ENCODE peak calls at places on chromosomes 7 and 10, in nine cellular contexts. One of them, this sample, is unnamed.

GRCh38 chr7:49597805-49598204 is 175.6 kb upstream of the VWC2 start:
- DNase-seq in H54: no peak
- DNase-seq in HAP-1: no peak
- DNase-seq in A549: no peak
- DNase-seq in NCI-H69: no peak
- DNase-seq in thyroid gland: no peak
- DNase-seq in lung: no peak
- DNase-seq in activated T-cell treated with anti-CD3 and anti-CD28 coated beads for 1 hour: no peak
- DNase-seq in EH: no peak
- DNase-seq in this sample: no peak

GRCh38 chr7:69932034-69932628 is 333.9 kb downstream of the AUTS2 start:
- DNase-seq in H54: no peak
- DNase-seq in HAP-1: peak
- DNase-seq in A549: peak
- DNase-seq in NCI-H69: peak
- DNase-seq in thyroid gland: peak
- DNase-seq in lung: no peak
- DNase-seq in activated T-cell treated with anti-CD3 and anti-CD28 coated beads for 1 hour: no peak
- DNase-seq in EH: peak
- DNase-seq in this sample: peak

GRCh38 chr10:7950981-7951847 is 103.3 kb upstream of the GATA3 start:
- DNase-seq in H54: no peak
- DNase-seq in HAP-1: no peak
- DNase-seq in A549: no peak
- DNase-seq in NCI-H69: no peak
- DNase-seq in thyroid gland: no peak
- DNase-seq in lung: no peak
- DNase-seq in activated T-cell treated with anti-CD3 and anti-CD28 coated beads for 1 hour: no peak
- DNase-seq in EH: peak
- DNase-seq in this sample: no peak

GRCh38 chr7:103810112-103810744 is 179.2 kb downstream of the RELN start:
- DNase-seq in H54: no peak
- DNase-seq in HAP-1: no peak
- DNase-seq in A549: no peak
- DNase-seq in NCI-H69: peak
- DNase-seq in thyroid gland: no peak
- DNase-seq in lung: no peak
- DNase-seq in activated T-cell treated with anti-CD3 and anti-CD28 coated beads for 1 hour: no peak
- DNase-seq in EH: peak
- DNase-seq in this sample: no peak

GRCh38 chr7:137313196-137313595 is 30.3 kb downstream of the PTN start:
- DNase-seq in H54: no peak
- DNase-seq in HAP-1: no peak
- DNase-seq in A549: no peak
- DNase-seq in NCI-H69: no peak
- DNase-seq in thyroid gland: no peak
- DNase-seq in lung: no peak
- DNase-seq in activated T-cell treated with anti-CD3 and anti-CD28 coated beads for 1 hour: no peak
- DNase-seq in EH: peak
- DNase-seq in this sample: no peak

GRCh38 chr10:3427846-3428442 is 255.4 kb upstream of the PITRM1 start:
- DNase-seq in H54: no peak
- DNase-seq in HAP-1: no peak
- DNase-seq in A549: no peak
- DNase-seq in NCI-H69: no peak
- DNase-seq in thyroid gland: no peak
- DNase-seq in lung: no peak
- DNase-seq in activated T-cell treated with anti-CD3 and anti-CD28 coated beads for 1 hour: no peak
- DNase-seq in EH: no peak
- DNase-seq in this sample: no peak

GRCh38 chr10:2981361-2981801 is 86.0 kb upstream of the PFKP start:
- DNase-seq in H54: peak
- DNase-seq in HAP-1: no peak
- DNase-seq in A549: no peak
- DNase-seq in NCI-H69: peak
- DNase-seq in thyroid gland: peak
- DNase-seq in lung: no peak
- DNase-seq in activated T-cell treated with anti-CD3 and anti-CD28 coated beads for 1 hour: no peak
- DNase-seq in EH: peak
- DNase-seq in this sample: no peak

GRCh38 chr7:155863721-155864151 is 51.5 kb upstream of the SHH start:
- DNase-seq in H54: no peak
- DNase-seq in HAP-1: no peak
- DNase-seq in A549: no peak
- DNase-seq in NCI-H69: no peak
- DNase-seq in thyroid gland: no peak
- DNase-seq in lung: no peak
- DNase-seq in activated T-cell treated with anti-CD3 and anti-CD28 coated beads for 1 hour: no peak
- DNase-seq in EH: no peak
- DNase-seq in this sample: no peak

GRCh38 chr7:135917721-135918120 is 59.4 kb downstream of the MTPN start:
- DNase-seq in H54: no peak
- DNase-seq in HAP-1: no peak
- DNase-seq in A549: no peak
- DNase-seq in NCI-H69: no peak
- DNase-seq in thyroid gland: no peak
- DNase-seq in lung: no peak
- DNase-seq in activated T-cell treated with anti-CD3 and anti-CD28 coated beads for 1 hour: no peak
- DNase-seq in EH: no peak
- DNase-seq in this sample: no peak

GRCh38 chr7:158407581-158408331 is 179.9 kb downstream of the PTPRN2 start:
- DNase-seq in H54: no peak
- DNase-seq in HAP-1: no peak
- DNase-seq in A549: peak
- DNase-seq in NCI-H69: peak
- DNase-seq in thyroid gland: no peak
- DNase-seq in lung: no peak
- DNase-seq in activated T-cell treated with anti-CD3 and anti-CD28 coated beads for 1 hour: no peak
- DNase-seq in EH: peak
- DNase-seq in this sample: peak

GRCh38 chr7:143494622-143495021 is 16.9 kb downstream of the TAS2R41 start:
- DNase-seq in H54: no peak
- DNase-seq in HAP-1: no peak
- DNase-seq in A549: peak
- DNase-seq in NCI-H69: no peak
- DNase-seq in thyroid gland: no peak
- DNase-seq in lung: no peak
- DNase-seq in activated T-cell treated with anti-CD3 and anti-CD28 coated beads for 1 hour: no peak
- DNase-seq in EH: peak
- DNase-seq in this sample: no peak

GRCh38 chr10:72846225-72846624 is 47.3 kb upstream of the OIT3 start:
- DNase-seq in H54: peak
- DNase-seq in HAP-1: no peak
- DNase-seq in A549: peak
- DNase-seq in NCI-H69: no peak
- DNase-seq in thyroid gland: no peak
- DNase-seq in lung: no peak
- DNase-seq in activated T-cell treated with anti-CD3 and anti-CD28 coated beads for 1 hour: no peak
- DNase-seq in EH: peak
- DNase-seq in this sample: no peak

GRCh38 chr7:50584793-50585399 is 19.7 kb upstream of the DDC start:
- DNase-seq in H54: no peak
- DNase-seq in HAP-1: no peak
- DNase-seq in A549: no peak
- DNase-seq in NCI-H69: no peak
- DNase-seq in thyroid gland: no peak
- DNase-seq in lung: no peak
- DNase-seq in activated T-cell treated with anti-CD3 and anti-CD28 coated beads for 1 hour: no peak
- DNase-seq in EH: no peak
- DNase-seq in this sample: no peak

GRCh38 chr10:101292194-101293006 is 61.6 kb upstream of the BTRC start:
- DNase-seq in H54: no peak
- DNase-seq in HAP-1: peak
- DNase-seq in A549: no peak
- DNase-seq in NCI-H69: peak
- DNase-seq in thyroid gland: peak
- DNase-seq in lung: no peak
- DNase-seq in activated T-cell treated with anti-CD3 and anti-CD28 coated beads for 1 hour: no peak
- DNase-seq in EH: no peak
- DNase-seq in this sample: no peak

GRCh38 chr7:69218634-69219033 is 379.6 kb upstream of the AUTS2 start:
- DNase-seq in H54: no peak
- DNase-seq in HAP-1: no peak
- DNase-seq in A549: no peak
- DNase-seq in NCI-H69: no peak
- DNase-seq in thyroid gland: no peak
- DNase-seq in lung: no peak
- DNase-seq in activated T-cell treated with anti-CD3 and anti-CD28 coated beads for 1 hour: no peak
- DNase-seq in EH: no peak
- DNase-seq in this sample: no peak

GRCh38 chr10:91978585-91978984 is 55.0 kb downstream of the BTAF1 start:
- DNase-seq in H54: no peak
- DNase-seq in HAP-1: no peak
- DNase-seq in A549: no peak
- DNase-seq in NCI-H69: no peak
- DNase-seq in thyroid gland: no peak
- DNase-seq in lung: no peak
- DNase-seq in activated T-cell treated with anti-CD3 and anti-CD28 coated beads for 1 hour: no peak
- DNase-seq in EH: no peak
- DNase-seq in this sample: no peak

GRCh38 chr7:30450983-30451497 is 27.5 kb downstream of the NOD1 start:
- DNase-seq in H54: no peak
- DNase-seq in HAP-1: no peak
- DNase-seq in A549: no peak
- DNase-seq in NCI-H69: no peak
- DNase-seq in thyroid gland: no peak
- DNase-seq in lung: no peak
- DNase-seq in activated T-cell treated with anti-CD3 and anti-CD28 coated beads for 1 hour: no peak
- DNase-seq in EH: no peak
- DNase-seq in this sample: no peak

GRCh38 chr10:69901022-69901421 is 99.3 kb downstream of the COL13A1 start:
- DNase-seq in H54: no peak
- DNase-seq in HAP-1: no peak
- DNase-seq in A549: no peak
- DNase-seq in NCI-H69: peak
- DNase-seq in thyroid gland: no peak
- DNase-seq in lung: no peak
- DNase-seq in activated T-cell treated with anti-CD3 and anti-CD28 coated beads for 1 hour: no peak
- DNase-seq in EH: no peak
- DNase-seq in this sample: no peak

GRCh38 chr10:104437226-104437625 is 83.6 kb downstream of the CFAP58 start:
- DNase-seq in H54: no peak
- DNase-seq in HAP-1: no peak
- DNase-seq in A549: no peak
- DNase-seq in NCI-H69: no peak
- DNase-seq in thyroid gland: no peak
- DNase-seq in lung: no peak
- DNase-seq in activated T-cell treated with anti-CD3 and anti-CD28 coated beads for 1 hour: no peak
- DNase-seq in EH: no peak
- DNase-seq in this sample: no peak

GRCh38 chr7:14807498-14807897 is 95.1 kb downstream of the DGKB start:
- DNase-seq in H54: no peak
- DNase-seq in HAP-1: no peak
- DNase-seq in A549: no peak
- DNase-seq in NCI-H69: no peak
- DNase-seq in thyroid gland: no peak
- DNase-seq in lung: no peak
- DNase-seq in activated T-cell treated with anti-CD3 and anti-CD28 coated beads for 1 hour: no peak
- DNase-seq in EH: peak
- DNase-seq in this sample: no peak

GRCh38 chr7:130965515-130965914 is 231.5 kb upstream of the KLF14 start:
- DNase-seq in H54: no peak
- DNase-seq in HAP-1: no peak
- DNase-seq in A549: no peak
- DNase-seq in NCI-H69: no peak
- DNase-seq in thyroid gland: no peak
- DNase-seq in lung: no peak
- DNase-seq in activated T-cell treated with anti-CD3 and anti-CD28 coated beads for 1 hour: no peak
- DNase-seq in EH: no peak
- DNase-seq in this sample: no peak

GRCh38 chr7:114986181-114986800 is 64.4 kb downstream of the MDFIC start:
- DNase-seq in H54: no peak
- DNase-seq in HAP-1: no peak
- DNase-seq in A549: no peak
- DNase-seq in NCI-H69: no peak
- DNase-seq in thyroid gland: no peak
- DNase-seq in lung: no peak
- DNase-seq in activated T-cell treated with anti-CD3 and anti-CD28 coated beads for 1 hour: no peak
- DNase-seq in EH: no peak
- DNase-seq in this sample: no peak

GRCh38 chr7:1694981-1695511 is 25.0 kb downstream of the ELFN1 start:
- DNase-seq in H54: no peak
- DNase-seq in HAP-1: peak
- DNase-seq in A549: no peak
- DNase-seq in NCI-H69: peak
- DNase-seq in thyroid gland: no peak
- DNase-seq in lung: no peak
- DNase-seq in activated T-cell treated with anti-CD3 and anti-CD28 coated beads for 1 hour: no peak
- DNase-seq in EH: no peak
- DNase-seq in this sample: no peak

GRCh38 chr10:73095479-73096021 is 1.1 kb downstream of the P4HA1 start:
- DNase-seq in H54: no peak
- DNase-seq in HAP-1: peak
- DNase-seq in A549: peak
- DNase-seq in NCI-H69: peak
- DNase-seq in thyroid gland: peak
- DNase-seq in lung: peak
- DNase-seq in activated T-cell treated with anti-CD3 and anti-CD28 coated beads for 1 hour: no peak
- DNase-seq in EH: peak
- DNase-seq in this sample: peak

GRCh38 chr10:122445904-122446303 is 8.5 kb upstream of the ARMS2 start:
- DNase-seq in H54: no peak
- DNase-seq in HAP-1: no peak
- DNase-seq in A549: no peak
- DNase-seq in NCI-H69: peak
- DNase-seq in thyroid gland: peak
- DNase-seq in lung: no peak
- DNase-seq in activated T-cell treated with anti-CD3 and anti-CD28 coated beads for 1 hour: no peak
- DNase-seq in EH: no peak
- DNase-seq in this sample: no peak

GRCh38 chr7:150450491-150450992 is at the start of gene GIMAP8:
- DNase-seq in H54: no peak
- DNase-seq in HAP-1: no peak
- DNase-seq in A549: no peak
- DNase-seq in NCI-H69: no peak
- DNase-seq in thyroid gland: peak
- DNase-seq in lung: peak
- DNase-seq in activated T-cell treated with anti-CD3 and anti-CD28 coated beads for 1 hour: peak
- DNase-seq in EH: no peak
- DNase-seq in this sample: no peak

GRCh38 chr7:149293946-149294640 is 32.1 kb downstream of the ZNF783 start:
- DNase-seq in H54: no peak
- DNase-seq in HAP-1: no peak
- DNase-seq in A549: no peak
- DNase-seq in NCI-H69: no peak
- DNase-seq in thyroid gland: no peak
- DNase-seq in lung: no peak
- DNase-seq in activated T-cell treated with anti-CD3 and anti-CD28 coated beads for 1 hour: no peak
- DNase-seq in EH: no peak
- DNase-seq in this sample: no peak

GRCh38 chr10:106216085-106216484 is 948.4 kb downstream of the SORCS1 start:
- DNase-seq in H54: no peak
- DNase-seq in HAP-1: no peak
- DNase-seq in A549: no peak
- DNase-seq in NCI-H69: no peak
- DNase-seq in thyroid gland: no peak
- DNase-seq in lung: no peak
- DNase-seq in activated T-cell treated with anti-CD3 and anti-CD28 coated beads for 1 hour: no peak
- DNase-seq in EH: no peak
- DNase-seq in this sample: no peak

GRCh38 chr10:74543276-74543675 is 283.1 kb upstream of the KAT6B start:
- DNase-seq in H54: no peak
- DNase-seq in HAP-1: no peak
- DNase-seq in A549: no peak
- DNase-seq in NCI-H69: no peak
- DNase-seq in thyroid gland: no peak
- DNase-seq in lung: no peak
- DNase-seq in activated T-cell treated with anti-CD3 and anti-CD28 coated beads for 1 hour: no peak
- DNase-seq in EH: peak
- DNase-seq in this sample: no peak

GRCh38 chr7:102125127-102125561 is 161.5 kb upstream of the SH2B2 start:
- DNase-seq in H54: peak
- DNase-seq in HAP-1: no peak
- DNase-seq in A549: peak
- DNase-seq in NCI-H69: no peak
- DNase-seq in thyroid gland: peak
- DNase-seq in lung: peak
- DNase-seq in activated T-cell treated with anti-CD3 and anti-CD28 coated beads for 1 hour: no peak
- DNase-seq in EH: peak
- DNase-seq in this sample: no peak

GRCh38 chr10:110354322-110354766 is 49.6 kb upstream of the SMNDC1 start:
- DNase-seq in H54: no peak
- DNase-seq in HAP-1: peak
- DNase-seq in A549: peak
- DNase-seq in NCI-H69: peak
- DNase-seq in thyroid gland: peak
- DNase-seq in lung: peak
- DNase-seq in activated T-cell treated with anti-CD3 and anti-CD28 coated beads for 1 hour: peak
- DNase-seq in EH: peak
- DNase-seq in this sample: peak